ENCODE peak calls at places on chromosomes 5 and 9, in six cellular contexts. A is HEK293T; H is stimulated activated CD4-positive, alpha-beta T cell treated with anti-CD3 and anti-CD28 coated beads, Interleukin-12 subunit alpha, Interleukin-12 subunit beta, amount 100 ng/mL, for 4 hours; Q is spleen; D is CD8-positive, alpha-beta memory T cell; F is ACHN. G is an unnamed sample.
A peak's percentile ranks its signal among the peaks of the same experiment; 100 is the strongest.

GRCh38 chr9:13845460-13845859 is 468.5 kb downstream of the NFIB start:
- DNase-seq in A (no peak), H (no peak), Q (no peak), D (no peak), F (no peak), G (no peak)

GRCh38 chr5:122775713-122776084 is 819 bp downstream of the SNX2 start:
- DNase-seq in A (no peak), H (no peak), Q (no peak), D (no peak), F (peak; percentile 40), G (no peak)

GRCh38 chr5:143397302-143398052 is 6.0 kb downstream of the NR3C1 start:
- DNase-seq in A (no peak), H (no peak), Q (no peak), D (no peak), F (no peak), G (no peak)

GRCh38 chr9:130110596-130111021 is 56.9 kb downstream of the GPR107 start:
- DNase-seq in A (no peak), H (no peak), Q (peak; percentile 63), D (no peak), F (no peak), G (no peak)

GRCh38 chr9:76101945-76102344 is 211.5 kb downstream of the PCSK5 start:
- DNase-seq in A (no peak), H (no peak), Q (no peak), D (no peak), F (no peak), G (no peak)

GRCh38 chr5:135329913-135330797 is 68.9 kb downstream of the MACROH2A1 start:
- DNase-seq in A (no peak), H (no peak), Q (no peak), D (no peak), F (no peak), G (no peak)

GRCh38 chr5:38765461-38765861 is 80.4 kb upstream of the OSMR start:
- DNase-seq in A (no peak), H (no peak), Q (no peak), D (no peak), F (no peak), G (no peak)

GRCh38 chr5:149002053-149002452 is 60.8 kb downstream of the SH3TC2 start:
- DNase-seq in A (no peak), H (no peak), Q (no peak), D (no peak), F (peak; percentile 98), G (no peak)

GRCh38 chr9:106707722-106708121 is 155.2 kb upstream of the ZNF462 start:
- DNase-seq in A (no peak), H (no peak), Q (no peak), D (no peak), F (no peak), G (no peak)

GRCh38 chr9:14654932-14655331 is 38.3 kb downstream of the ZDHHC21 start:
- DNase-seq in A (no peak), H (no peak), Q (no peak), D (no peak), F (no peak), G (no peak)

GRCh38 chr5:43037929-43038510 is 2.1 kb downstream of the ANXA2R start:
- DNase-seq in A (no peak), H (no peak), Q (no peak), D (peak; percentile 35), F (no peak), G (no peak)

GRCh38 chr5:141172381-141173204 is at the start of gene PCDHB7:
- DNase-seq in A (peak; percentile 19), H (no peak), Q (no peak), D (no peak), F (peak; percentile 44), G (no peak)

GRCh38 chr9:134968011-134968822 is 50.5 kb upstream of the FCN1 start:
- DNase-seq in A (peak; percentile 32), H (no peak), Q (peak; percentile 44), D (no peak), F (no peak), G (peak; percentile 60)

GRCh38 chr5:111172504-111172903 is 51.7 kb upstream of the CAMK4 start:
- DNase-seq in A (peak; percentile 12), H (no peak), Q (no peak), D (no peak), F (no peak), G (no peak)

GRCh38 chr9:95268681-95269080 is 48.8 kb downstream of the FANCC start:
- DNase-seq in A (peak; percentile 40), H (no peak), Q (no peak), D (no peak), F (peak; percentile 51), G (no peak)

GRCh38 chr5:74241751-74242140 is 398.8 kb downstream of the ENC1 start:
- DNase-seq in A (no peak), H (no peak), Q (no peak), D (no peak), F (peak; percentile 42), G (no peak)

GRCh38 chr5:99775189-99775588 is 760.0 kb upstream of the FAM174A start:
- DNase-seq in A (peak; percentile 5), H (no peak), Q (no peak), D (no peak), F (no peak), G (no peak)

GRCh38 chr9:32906213-32906612 is 95.2 kb downstream of the APTX start:
- DNase-seq in A (no peak), H (no peak), Q (no peak), D (no peak), F (no peak), G (no peak)

GRCh38 chr5:157100140-157100679 is 8.6 kb downstream of the HAVCR2 start:
- DNase-seq in A (no peak), H (no peak), Q (no peak), D (no peak), F (peak; percentile 17), G (no peak)

GRCh38 chr5:15420201-15420600 is 79.8 kb upstream of the FBXL7 start:
- DNase-seq in A (no peak), H (no peak), Q (no peak), D (no peak), F (no peak), G (no peak)

GRCh38 chr9:133254471-133254870 is 20.5 kb downstream of the ABO start:
- DNase-seq in A (no peak), H (no peak), Q (no peak), D (no peak), F (no peak), G (no peak)

GRCh38 chr9:107597743-107598217 is 108.2 kb upstream of the KLF4 start:
- DNase-seq in A (no peak), H (no peak), Q (no peak), D (no peak), F (peak; percentile 25), G (no peak)

GRCh38 chr5:181207214-181207959 is 2.4 kb upstream of the TRIM7 start:
- DNase-seq in A (peak; percentile 67), H (peak; percentile 94), Q (peak; percentile 85), D (peak; percentile 63), F (peak; percentile 86), G (no peak)

GRCh38 chr9:17905356-17906203 is 326.7 kb downstream of the SH3GL2 start:
- DNase-seq in A (peak; percentile 10), H (no peak), Q (no peak), D (no peak), F (no peak), G (no peak)

GRCh38 chr9:14749738-14750137 is 27.2 kb upstream of the CER1 start:
- DNase-seq in A (no peak), H (no peak), Q (no peak), D (no peak), F (no peak), G (no peak)

GRCh38 chr5:136864960-136865359 is 499.6 kb upstream of the TRPC7 start:
- DNase-seq in A (no peak), H (no peak), Q (no peak), D (no peak), F (no peak), G (no peak)

GRCh38 chr9:79945495-79945894 is 373.7 kb downstream of the TLE4 start:
- DNase-seq in A (no peak), H (no peak), Q (no peak), D (no peak), F (no peak), G (no peak)

GRCh38 chr5:103112910-103113309 is 7.0 kb downstream of the GIN1 start:
- DNase-seq in A (no peak), H (no peak), Q (no peak), D (no peak), F (no peak), G (no peak)

GRCh38 chr5:178192244-178192643 is 5.1 kb upstream of the GMCL2 start:
- DNase-seq in A (no peak), H (no peak), Q (no peak), D (no peak), F (no peak), G (no peak)

GRCh38 chr9:27118916-27119315 is 9.9 kb downstream of the TEK start:
- DNase-seq in A (no peak), H (no peak), Q (no peak), D (no peak), F (no peak), G (no peak)

GRCh38 chr9:134263575-134263974 is 62.7 kb upstream of the RXRA start:
- DNase-seq in A (no peak), H (no peak), Q (no peak), D (no peak), F (no peak), G (no peak)

GRCh38 chr5:159972538-159973362 is 36.2 kb upstream of the TTC1 start:
- DNase-seq in A (no peak), H (no peak), Q (no peak), D (no peak), F (no peak), G (peak; percentile 54)

GRCh38 chr5:157471709-157472108 is 11.7 kb downstream of the NIPAL4 start:
- DNase-seq in A (peak; percentile 54), H (no peak), Q (no peak), D (no peak), F (peak; percentile 45), G (no peak)